ENCODE peak calls at places on chromosome 1, in five cellular contexts. X, W, E, N and I are unnamed samples.

GRCh38 chr1:33159577-33159976 is 22.3 kb downstream of the TRIM62 start:
- DNase-seq in X (no peak), W (no peak), E (no peak), N (no peak), I (no peak)

GRCh38 chr1:109438798-109439297 is 12.6 kb upstream of the PSMA5 start:
- DNase-seq in X (peak), W (peak), E (no peak), N (no peak), I (peak)

GRCh38 chr1:161223805-161224694 is 622 bp upstream of the APOA2 start:
- DNase-seq in X (no peak), W (no peak), E (no peak), N (no peak), I (no peak)

GRCh38 chr1:41414291-41414690 is 53.1 kb downstream of the FOXO6 start:
- DNase-seq in X (no peak), W (no peak), E (no peak), N (no peak), I (no peak)

GRCh38 chr1:172351347-172351746 is 69.1 kb upstream of the C1orf105 start:
- DNase-seq in X (no peak), W (no peak), E (no peak), N (no peak), I (no peak)

GRCh38 chr1:14748977-14749376 is 150.5 kb downstream of the KAZN start:
- DNase-seq in X (no peak), W (no peak), E (no peak), N (no peak), I (no peak)

GRCh38 chr1:31014094-31014493 is 51.4 kb downstream of the PUM1 start:
- DNase-seq in X (no peak), W (no peak), E (no peak), N (no peak), I (no peak)

GRCh38 chr1:91071838-91072237 is 50.0 kb upstream of the ZNF644 start:
- DNase-seq in X (no peak), W (no peak), E (no peak), N (no peak), I (no peak)

GRCh38 chr1:222043444-222044292 is 301.8 kb upstream of the DUSP10 start:
- DNase-seq in X (peak), W (no peak), E (no peak), N (no peak), I (no peak)

GRCh38 chr1:24679725-24680124 is 36.6 kb downstream of the SRRM1 start:
- DNase-seq in X (no peak), W (no peak), E (no peak), N (no peak), I (no peak)

GRCh38 chr1:228000836-228001563 is 5.8 kb upstream of the WNT3A start:
- DNase-seq in X (no peak), W (no peak), E (no peak), N (peak), I (no peak)

GRCh38 chr1:221350091-221350490 is 391.8 kb downstream of the DUSP10 start:
- DNase-seq in X (no peak), W (no peak), E (no peak), N (no peak), I (no peak)

GRCh38 chr1:85494957-85495266 is 30.0 kb upstream of the DDAH1 start:
- DNase-seq in X (no peak), W (no peak), E (no peak), N (no peak), I (no peak)

GRCh38 chr1:41673355-41673754 is 188.9 kb upstream of the EDN2 start:
- DNase-seq in X (no peak), W (peak), E (no peak), N (no peak), I (peak)

GRCh38 chr1:3498986-3499385 is 44.5 kb downstream of the ARHGEF16 start:
- DNase-seq in X (no peak), W (no peak), E (no peak), N (no peak), I (no peak)

GRCh38 chr1:3499611-3500010 is 45.1 kb downstream of the ARHGEF16 start:
- DNase-seq in X (no peak), W (no peak), E (no peak), N (no peak), I (no peak)

GRCh38 chr1:3496916-3497315 is 42.5 kb downstream of the ARHGEF16 start:
- DNase-seq in X (no peak), W (no peak), E (no peak), N (no peak), I (no peak)

GRCh38 chr1:3497521-3497920 is 43.1 kb downstream of the ARHGEF16 start:
- DNase-seq in X (no peak), W (no peak), E (no peak), N (no peak), I (no peak)

DNA sequence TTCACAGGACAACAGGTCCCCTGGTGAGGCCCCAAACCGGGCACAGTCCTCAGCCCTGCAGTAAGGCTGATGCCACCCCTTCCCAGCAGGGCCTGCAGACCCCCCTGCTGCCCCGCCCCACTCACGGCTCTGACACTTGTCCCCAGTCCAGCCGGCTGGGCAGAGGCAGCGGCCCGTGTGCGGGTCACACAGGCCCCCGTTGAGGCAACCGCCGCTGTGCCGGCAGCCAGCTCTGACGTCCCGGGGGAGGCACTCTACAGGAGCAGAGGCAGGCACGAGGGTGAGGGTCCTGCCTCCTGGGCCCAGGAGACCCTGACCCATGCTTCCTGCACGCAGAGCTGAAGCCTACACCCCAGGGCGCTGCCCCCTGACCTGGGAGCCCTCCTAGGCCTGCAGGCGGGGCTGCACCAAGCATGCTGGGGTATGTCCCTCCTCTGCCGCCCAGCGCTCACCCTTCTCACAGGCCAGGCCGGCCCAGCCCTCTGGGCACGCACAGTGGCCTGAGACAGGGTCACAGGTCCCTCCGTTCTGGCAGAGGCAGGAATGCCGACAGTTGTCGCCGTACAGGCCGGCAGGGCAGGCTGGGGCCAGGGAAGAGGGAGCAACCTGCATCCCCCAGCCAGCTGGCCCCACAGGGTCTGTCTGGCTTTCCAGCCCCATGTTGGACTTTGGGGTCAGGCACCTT is 43.9 kb downstream of the ARHGEF16 start:
- DNase-seq in X (no peak), W (no peak), E (no peak), N (no peak), I (no peak)
- TF ChIP-seq CTCF in X (no peak), W (no peak), E (no peak), N (no peak), I (no peak)

GRCh38 chr1:9792156-9793042 is 31.4 kb downstream of the CLSTN1 start:
- DNase-seq in X (no peak), W (no peak), E (no peak), N (no peak), I (no peak)

GRCh38 chr1:9794081-9794480 is 29.7 kb downstream of the CLSTN1 start:
- DNase-seq in X (no peak), W (no peak), E (no peak), N (no peak), I (no peak)

GRCh38 chr1:9798236-9799130 is 25.3 kb downstream of the CLSTN1 start:
- DNase-seq in X (no peak), W (no peak), E (no peak), N (peak), I (no peak)

GRCh38 chr1:9793291-9793690 is 30.5 kb downstream of the CLSTN1 start:
- DNase-seq in X (no peak), W (no peak), E (no peak), N (no peak), I (no peak)

GRCh38 chr1:9797049-9797448 is 26.7 kb downstream of the CLSTN1 start:
- DNase-seq in X (no peak), W (no peak), E (no peak), N (peak), I (no peak)
- TF ChIP-seq CTCF in X (no peak), W (no peak), E (no peak), N (no peak), I (no peak)

GRCh38 chr1:159996653-159997052 is 35.1 kb downstream of the PIGM start:
- DNase-seq in X (no peak), W (no peak), E (no peak), N (no peak), I (no peak)

GRCh38 chr1:159993911-159994310 is 37.9 kb downstream of the PIGM start:
- DNase-seq in X (no peak), W (no peak), E (no peak), N (no peak), I (no peak)

GRCh38 chr1:159991513-159991912 is 37.5 kb upstream of the SLAMF9 start:
- DNase-seq in X (no peak), W (no peak), E (peak), N (no peak), I (peak)

GRCh38 chr1:159992161-159992560 is 38.1 kb upstream of the SLAMF9 start:
- DNase-seq in X (no peak), W (no peak), E (peak), N (no peak), I (no peak)

DNA sequence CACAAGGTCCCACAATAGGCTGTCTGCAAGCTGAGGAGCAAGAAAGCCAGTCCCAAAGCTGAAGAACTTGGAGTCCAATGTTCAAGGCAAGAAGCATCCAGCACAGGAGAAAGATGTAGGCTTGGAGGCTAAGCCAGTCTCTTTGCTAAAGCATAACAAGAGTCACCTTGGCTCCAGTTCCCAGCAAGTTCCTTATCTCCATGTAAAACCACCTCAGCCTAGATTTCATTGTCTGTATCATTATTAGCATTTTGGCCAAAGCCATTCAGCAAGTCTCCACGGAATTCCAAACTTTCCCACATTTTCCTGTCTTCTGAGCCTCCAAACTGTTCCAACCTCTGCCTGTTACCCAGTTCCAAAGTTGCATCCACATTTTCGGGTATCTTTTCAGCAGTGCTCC is 36.9 kb downstream of the PIGM start:
- DNase-seq in X (no peak), W (no peak), E (no peak), N (no peak), I (no peak)
- TF ChIP-seq CTCF in X (no peak), W (no peak), E (no peak), N (no peak), I (no peak)

DNA sequence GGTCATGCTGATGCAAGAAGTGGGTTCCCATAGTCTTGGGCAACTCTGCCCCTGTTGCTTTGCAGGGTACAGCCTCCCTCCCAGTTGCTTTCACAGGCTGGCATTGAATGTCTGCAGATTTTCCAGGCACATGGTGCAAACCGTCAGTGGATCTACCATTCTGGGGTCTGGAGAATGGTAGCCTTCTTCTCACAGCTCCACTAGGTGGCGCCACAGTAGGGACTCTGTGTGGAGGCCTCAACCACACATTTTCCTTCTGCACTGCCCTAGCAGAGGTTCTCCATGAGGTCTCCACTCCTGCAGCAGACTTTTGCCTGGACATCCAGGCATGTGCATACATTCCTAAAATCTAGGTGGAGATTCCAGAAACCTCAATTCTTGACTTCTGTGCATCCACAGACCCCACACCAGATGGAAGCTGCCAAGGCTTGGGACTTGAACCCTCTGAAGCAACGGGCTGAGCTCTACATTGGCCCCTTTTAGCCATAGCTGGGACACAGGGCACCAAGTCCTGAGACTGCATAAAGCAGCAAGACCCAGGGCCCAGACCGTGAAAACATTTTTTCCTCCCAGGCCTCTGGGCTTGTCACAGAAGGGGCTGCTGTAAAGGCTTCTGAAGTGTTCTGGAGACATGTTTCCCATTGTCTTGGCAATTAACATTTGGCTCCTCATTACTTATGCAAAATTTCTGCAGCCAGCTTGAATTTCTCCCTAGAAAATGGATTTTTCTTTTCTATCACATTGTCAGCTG is 466.2 kb upstream of the PBX1 start:
- DNase-seq in X (no peak), W (no peak), E (no peak), N (no peak), I (peak)
- TF ChIP-seq CTCF in X (no peak), W (no peak), E (peak), N (no peak), I (no peak)

GRCh38 chr1:234909851-234910250 is 218.8 kb downstream of the TOMM20 start:
- DNase-seq in X (no peak), W (no peak), E (no peak), N (no peak), I (no peak)

GRCh38 chr1:234911787-234912186 is 216.8 kb downstream of the TOMM20 start:
- DNase-seq in X (peak), W (no peak), E (no peak), N (no peak), I (peak)

GRCh38 chr1:234913771-234914170 is 214.9 kb downstream of the TOMM20 start:
- DNase-seq in X (peak), W (no peak), E (no peak), N (peak), I (no peak)

GRCh38 chr1:234914606-234915290 is 213.9 kb downstream of the TOMM20 start:
- DNase-seq in X (no peak), W (no peak), E (no peak), N (peak), I (no peak)

GRCh38 chr1:234912541-234913312 is 215.9 kb downstream of the TOMM20 start:
- DNase-seq in X (no peak), W (no peak), E (no peak), N (peak), I (no peak)
- TF ChIP-seq CTCF in X (peak), W (no peak), E (no peak), N (peak), I (no peak)

GRCh38 chr1:165876121-165876520 is 48.7 kb downstream of the UCK2 start:
- DNase-seq in X (no peak), W (no peak), E (no peak), N (no peak), I (no peak)

GRCh38 chr1:165875604-165876003 is 48.2 kb downstream of the UCK2 start:
- DNase-seq in X (no peak), W (no peak), E (no peak), N (no peak), I (no peak)

GRCh38 chr1:165875171-165875570 is 47.8 kb downstream of the UCK2 start:
- DNase-seq in X (no peak), W (no peak), E (no peak), N (no peak), I (peak)

GRCh38 chr1:165873481-165873880 is 46.1 kb downstream of the UCK2 start:
- DNase-seq in X (no peak), W (no peak), E (no peak), N (no peak), I (no peak)

GRCh38 chr1:165874643-165875042 is 47.2 kb downstream of the UCK2 start:
- DNase-seq in X (no peak), W (no peak), E (no peak), N (no peak), I (no peak)
- TF ChIP-seq CTCF in X (no peak), W (no peak), E (no peak), N (no peak), I (no peak)